ENCODE peak calls at places on chromosomes 6 and 20, in five cellular contexts. P is mammary epithelial cell, K is esophagus squamous epithelium, D is prostate gland, X is colonic mucosa. H is an unnamed sample.

GRCh38 chr6:128337619-128338018 is 182.8 kb downstream of the PTPRK start:
- DNase-seq in P (peak), K (no peak), D (no peak), X (no peak), H (no peak)

GRCh38 chr6:45772886-45773285 is 242.8 kb downstream of the CLIC5 start:
- DNase-seq in P (no peak), K (no peak), D (no peak), X (no peak), H (no peak)

GRCh38 chr6:140043762-140044378 is 669.4 kb upstream of the CITED2 start:
- DNase-seq in P (peak), K (no peak), D (no peak), X (no peak), H (no peak)

GRCh38 chr6:37303891-37304503 is 46.1 kb upstream of the TMEM217 start:
- DNase-seq in P (peak), K (no peak), D (no peak), X (no peak), H (peak)

GRCh38 chr20:22775671-22776139 is 191.3 kb upstream of the FOXA2 start:
- DNase-seq in P (peak), K (no peak), D (no peak), X (no peak), H (no peak)

GRCh38 chr6:328184-328670 is 35.9 kb downstream of the DUSP22 start:
- DNase-seq in P (peak), K (no peak), D (no peak), X (peak), H (no peak)

GRCh38 chr6:30463651-30464618 is 25.4 kb upstream of the HLA-E start:
- DNase-seq in P (peak), K (no peak), D (no peak), X (no peak), H (peak)

GRCh38 chr6:71190809-71191208 is 97.8 kb upstream of the OGFRL1 start:
- DNase-seq in P (peak), K (no peak), D (no peak), X (no peak), H (no peak)

GRCh38 chr20:37651932-37652331 is 41.9 kb upstream of the CTNNBL1 start:
- DNase-seq in P (peak), K (no peak), D (peak), X (no peak), H (peak)

GRCh38 chr6:165013701-165014100 is 295.7 kb downstream of the C6orf118 start:
- DNase-seq in P (no peak), K (no peak), D (no peak), X (no peak), H (no peak)

GRCh38 chr20:47330933-47331708 is 25.4 kb downstream of the ZMYND8 start:
- DNase-seq in P (peak), K (no peak), D (no peak), X (peak), H (no peak)

GRCh38 chr20:43404880-43405279 is 52.8 kb upstream of the SRSF6 start:
- DNase-seq in P (peak), K (no peak), D (no peak), X (no peak), H (peak)

GRCh38 chr20:63234693-63235398 is 859 bp upstream of the BIRC7 start:
- DNase-seq in P (peak), K (no peak), D (no peak), X (no peak), H (peak)

GRCh38 chr20:53214392-53214791 is 242.2 kb downstream of the TSHZ2 start:
- DNase-seq in P (no peak), K (no peak), D (no peak), X (no peak), H (no peak)

GRCh38 chr6:136039185-136039584 is 187.7 kb downstream of the PDE7B start:
- DNase-seq in P (no peak), K (no peak), D (no peak), X (no peak), H (no peak)

GRCh38 chr6:145688493-145688905 is 46.8 kb downstream of the EPM2A start:
- DNase-seq in P (peak), K (no peak), D (no peak), X (no peak), H (no peak)

GRCh38 chr20:13028001-13028400 is 19.2 kb downstream of the SPTLC3 start:
- DNase-seq in P (peak), K (no peak), D (no peak), X (no peak), H (no peak)

GRCh38 chr6:33433001-33433559 is 13.2 kb downstream of the SYNGAP1 start:
- DNase-seq in P (no peak), K (no peak), D (no peak), X (no peak), H (no peak)

GRCh38 chr6:112396221-112396620 is 49.1 kb downstream of the RFPL4B start:
- DNase-seq in P (no peak), K (no peak), D (no peak), X (no peak), H (no peak)

GRCh38 chr20:45317826-45318225 is 9.7 kb upstream of the MATN4 start:
- DNase-seq in P (no peak), K (no peak), D (no peak), X (no peak), H (no peak)

GRCh38 chr6:12718025-12718424 is 1.5 kb downstream of the PHACTR1 start:
- DNase-seq in P (peak), K (no peak), D (no peak), X (no peak), H (no peak)

GRCh38 chr6:35370124-35370741 is 27.9 kb downstream of the PPARD start:
- DNase-seq in P (peak), K (no peak), D (no peak), X (peak), H (peak)

GRCh38 chr6:63573899-63574553 is 1.7 kb downstream of the LOC128125822 start:
- DNase-seq in P (peak), K (no peak), D (no peak), X (peak), H (peak)

GRCh38 chr20:53390780-53391179 is 202.9 kb downstream of the ZNF217 start:
- DNase-seq in P (no peak), K (no peak), D (no peak), X (no peak), H (no peak)

GRCh38 chr20:11012975-11013374 is 339.2 kb upstream of the JAG1 start:
- DNase-seq in P (no peak), K (no peak), D (no peak), X (no peak), H (no peak)

GRCh38 chr6:75467906-75468460 is 25.6 kb downstream of the FILIP1 start:
- DNase-seq in P (no peak), K (no peak), D (no peak), X (no peak), H (no peak)

GRCh38 chr6:165556116-165556843 is 106.8 kb downstream of the PDE10A start:
- DNase-seq in P (no peak), K (no peak), D (peak), X (no peak), H (peak)

GRCh38 chr20:10619427-10619826 is 54.4 kb downstream of the JAG1 start:
- DNase-seq in P (peak), K (no peak), D (no peak), X (no peak), H (no peak)

GRCh38 chr6:148596886-148597455 is 149.9 kb upstream of the UST start:
- DNase-seq in P (no peak), K (no peak), D (no peak), X (no peak), H (no peak)

GRCh38 chr20:9884666-9885065 is 45.8 kb upstream of the PAK5 start:
- DNase-seq in P (no peak), K (no peak), D (no peak), X (no peak), H (no peak)

GRCh38 chr20:52031574-52032303 is 159.8 kb downstream of the ZFP64 start:
- DNase-seq in P (no peak), K (no peak), D (no peak), X (peak), H (no peak)

DNA sequence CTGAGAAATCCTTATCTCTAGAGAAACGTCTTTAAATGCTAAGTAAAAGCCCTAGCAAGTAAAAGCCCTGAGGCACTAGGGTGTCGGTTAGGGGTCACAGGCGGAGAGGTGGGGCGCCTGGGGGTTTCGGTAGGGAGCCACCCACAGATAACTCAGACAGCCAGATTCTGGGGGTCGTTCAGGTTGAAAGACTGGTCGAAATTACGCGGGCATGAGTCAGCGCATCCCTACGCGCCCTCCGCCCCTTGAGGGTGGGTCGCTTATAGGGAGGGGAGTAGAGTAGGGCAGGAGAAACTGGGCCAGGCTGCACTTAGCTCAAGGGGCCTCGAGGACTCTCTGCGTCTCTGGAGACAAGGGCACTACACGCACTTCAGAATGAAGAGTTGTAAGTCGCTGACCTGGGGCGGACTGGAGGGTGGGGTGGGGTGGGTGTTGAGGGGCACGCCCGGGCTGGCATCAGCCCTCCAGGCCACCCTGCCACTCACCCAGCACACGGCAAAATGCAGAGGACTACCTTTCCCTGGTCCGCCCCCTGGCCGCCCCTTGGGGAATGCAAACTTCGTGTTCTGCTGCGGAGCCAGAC is 598 bp upstream of the PPT2 start:
- DNase-seq in P (peak), K (no peak), D (no peak), X (peak), H (no peak)
- TF ChIP-seq CTCF in P (no peak), K (no peak), D (peak), X (no peak), H (no peak)

GRCh38 chr6:157760137-157760536 is 62.9 kb upstream of the SNX9 start:
- DNase-seq in P (no peak), K (no peak), D (no peak), X (no peak), H (no peak)
- TF ChIP-seq CTCF in P (no peak), K (no peak), D (no peak), X (no peak), H (no peak)

GRCh38 chr20:6845141-6845540 is 77.7 kb downstream of the BMP2 start:
- DNase-seq in P (no peak), K (no peak), D (no peak), X (no peak), H (no peak)
- TF ChIP-seq CTCF in P (no peak), K (no peak), D (no peak), X (no peak), H (no peak)

GRCh38 chr6:16168858-16169257 is 40.0 kb downstream of the MYLIP start:
- DNase-seq in P (no peak), K (no peak), D (no peak), X (no peak), H (no peak)
- TF ChIP-seq CTCF in P (peak), K (no peak), D (peak), X (peak), H (no peak)

DNA sequence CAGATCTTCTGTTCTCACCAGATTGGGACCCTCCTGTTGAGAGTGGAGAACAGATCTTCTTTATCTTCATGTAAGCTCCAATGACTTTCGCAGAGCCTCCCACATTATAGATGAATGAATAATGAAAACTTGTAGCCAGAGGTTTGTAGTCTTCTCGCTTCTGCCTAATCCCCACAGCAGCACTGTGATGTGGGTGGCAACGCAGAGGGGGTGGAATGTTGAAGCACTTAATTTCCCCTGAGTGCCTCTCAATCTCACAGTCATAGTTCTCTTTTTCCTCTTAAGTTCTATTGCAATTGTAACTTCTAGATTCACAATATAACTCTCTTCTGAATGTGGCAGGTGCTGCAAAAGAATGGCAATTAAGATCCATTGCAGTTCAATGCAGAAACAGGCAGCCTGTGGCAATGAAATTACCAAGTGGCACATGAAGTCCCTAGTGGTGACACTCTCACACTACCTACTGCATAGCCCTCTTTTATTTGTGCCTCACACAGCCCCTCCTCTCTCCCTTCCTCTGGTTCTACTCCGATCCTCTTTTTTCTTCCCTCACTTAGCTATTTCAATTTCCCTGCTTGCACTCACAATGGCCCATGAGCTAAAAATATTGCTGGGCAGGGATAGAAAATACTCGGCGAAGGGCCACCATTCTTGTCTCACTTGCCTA is 281.9 kb downstream of the UBE3D start:
- DNase-seq in P (no peak), K (no peak), D (no peak), X (no peak), H (no peak)
- TF ChIP-seq CTCF in P (peak), K (no peak), D (no peak), X (no peak), H (no peak)

GRCh38 chr6:18997375-18997826 is 610.3 kb downstream of the RNF144B start:
- DNase-seq in P (peak), K (no peak), D (peak), X (no peak), H (no peak)
- TF ChIP-seq CTCF in P (peak), K (no peak), D (peak), X (peak), H (peak)

DNA sequence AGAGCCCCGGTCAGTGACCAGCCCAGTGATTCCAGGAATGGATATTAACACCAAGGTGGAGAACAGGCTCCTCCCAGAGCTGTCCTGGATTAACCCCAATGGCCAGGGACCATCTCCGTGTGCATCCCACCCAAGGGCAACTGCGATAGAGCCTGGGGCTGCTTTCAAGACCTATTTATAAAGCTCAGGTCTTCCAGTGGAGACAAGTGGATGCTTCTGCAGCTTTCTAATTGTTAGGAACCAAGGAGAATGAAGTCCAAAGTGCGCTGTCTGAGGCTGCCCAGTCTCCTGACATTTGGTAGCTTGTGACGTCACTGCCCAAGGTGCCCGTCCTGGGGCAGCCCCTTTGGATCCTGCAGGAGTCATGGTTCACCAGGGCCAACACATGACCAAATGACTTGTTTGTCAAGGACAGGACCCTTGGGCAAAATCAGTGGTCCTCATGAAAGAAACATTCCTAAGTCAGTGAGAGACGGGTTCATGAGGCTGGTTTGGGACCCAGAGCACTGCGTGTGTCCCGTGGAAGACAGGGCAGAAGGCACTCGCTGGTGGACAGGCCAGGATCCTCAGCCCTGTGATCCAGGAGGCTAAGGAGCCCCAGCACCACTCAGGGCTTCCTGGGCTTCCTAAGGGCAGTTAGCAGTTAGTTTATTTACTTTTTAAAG is 174.9 kb downstream of the ANKRD60 start:
- DNase-seq in P (no peak), K (no peak), D (no peak), X (no peak), H (no peak)
- TF ChIP-seq CTCF in P (no peak), K (no peak), D (no peak), X (no peak), H (no peak)

GRCh38 chr20:50112512-50113419 is at the start of gene UBE2V1:
- DNase-seq in P (peak), K (peak), D (peak), X (peak), H (peak)
- TF ChIP-seq CTCF in P (peak), K (no peak), D (peak), X (peak), H (no peak)